ENCODE peak calls at places on chromosome 18, in seven cellular contexts. Q is activated T-cell treated with anti-CD3 and anti-CD28 coated beads for 1 hour; W is stimulated activated CD8-positive, alpha-beta memory T cell treated with anti-CD3 and anti-CD28 coated beads, Interleukin-4, amount 100 ng/mL, for 4 hours; M is IMR-90; L is T-helper 1 cell; U is CD8-positive, alpha-beta memory T cell; K is fibroblast of pulmonary artery. H is an unnamed sample.

GRCh38 chr18:13618760-13619438 is 107.5 kb downstream of the FAM210A start:
- DNase-seq in Q (no peak), L (no peak), U (no peak), K (no peak), W (no peak), M (no peak), H (no peak)

GRCh38 chr18:10139783-10140410 is 226.1 kb downstream of the VAPA start:
- DNase-seq in M (peak), W (no peak), K (peak), L (no peak), Q (no peak), U (no peak), H (no peak)

GRCh38 chr18:13451661-13452447 is 233.3 kb downstream of the LDLRAD4 start:
- DNase-seq in U (no peak), W (no peak), M (no peak), K (no peak), L (no peak), Q (no peak), H (no peak)

GRCh38 chr18:48611785-48612480 is 73.1 kb downstream of the CTIF start:
- DNase-seq in L (no peak), U (no peak), M (no peak), W (no peak), Q (no peak), K (no peak), H (no peak)

GRCh38 chr18:27605107-27605834 is 420.2 kb upstream of the CHST9 start:
- DNase-seq in L (no peak), M (peak), U (no peak), Q (no peak), W (no peak), K (peak), H (no peak)

GRCh38 chr18:10953672-10954071 is 195.7 kb downstream of the PIEZO2 start:
- DNase-seq in L (no peak), W (no peak), M (no peak), K (no peak), Q (no peak), U (no peak), H (no peak)

GRCh38 chr18:13548944-13549878 is 177.1 kb downstream of the FAM210A start:
- DNase-seq in W (no peak), M (no peak), U (no peak), K (no peak), L (no peak), Q (no peak), H (no peak)

GRCh38 chr18:32920796-32921787 is 148.3 kb upstream of the KLHL14 start:
- DNase-seq in W (no peak), U (no peak), L (no peak), Q (no peak), K (peak), M (peak), H (no peak)

GRCh38 chr18:25058520-25058919 is 293.4 kb downstream of the ZNF521 start:
- DNase-seq in W (no peak), Q (no peak), M (no peak), U (no peak), K (no peak), L (no peak), H (no peak)

GRCh38 chr18:55334875-55335274 is 253.1 kb downstream of the TCF4 start:
- DNase-seq in W (no peak), K (no peak), U (no peak), L (no peak), Q (no peak), M (no peak), H (no peak)

GRCh38 chr18:11518788-11519685 is 90.4 kb upstream of the SLC35G4 start:
- DNase-seq in K (peak), U (no peak), L (no peak), W (no peak), Q (no peak), M (peak), H (no peak)

GRCh38 chr18:53682796-53683195 is 541.7 kb downstream of the MBD2 start:
- DNase-seq in Q (no peak), K (no peak), U (no peak), M (no peak), L (no peak), W (no peak), H (no peak)

GRCh38 chr18:76951600-76952247 is 129.4 kb downstream of the ZNF236 start:
- DNase-seq in Q (no peak), K (no peak), W (no peak), U (no peak), L (no peak), M (no peak), H (no peak)

GRCh38 chr18:62769216-62769615 is 53.9 kb downstream of the PHLPP1 start:
- DNase-seq in W (no peak), Q (no peak), K (no peak), U (no peak), L (no peak), M (peak), H (no peak)

GRCh38 chr18:68841301-68841700 is 43.4 kb downstream of the CCDC102B start:
- DNase-seq in Q (no peak), U (no peak), M (no peak), L (no peak), K (no peak), W (no peak), H (no peak)